ENCODE peak calls at places on chromosomes 12 and 14, in five cellular contexts. D, L, E, I and U are unnamed samples.

GRCh38 chr12:88578821-88579518 is 1.3 kb downstream of the KITLG start:
- DNase-seq in L (peak), E (no peak), I (no peak), D (no peak), U (no peak)

GRCh38 chr14:81341405-81342180 is 58.5 kb downstream of the STON2 start:
- DNase-seq in D (no peak), I (no peak), L (no peak), E (no peak), U (no peak)

GRCh38 chr12:131002271-131002670 is 48.6 kb downstream of the ADGRD1 start:
- DNase-seq in E (no peak), D (no peak), L (no peak), I (no peak), U (no peak)

GRCh38 chr12:56836317-56836716 is 73.2 kb downstream of the HSD17B6 start:
- DNase-seq in I (peak), L (no peak), D (no peak), E (peak), U (no peak)

GRCh38 chr14:33335366-33335765 is 396.7 kb downstream of the NPAS3 start:
- DNase-seq in I (no peak), L (no peak), E (no peak), D (no peak), U (no peak)

GRCh38 chr12:40152783-40153383 is 47.0 kb upstream of the SLC2A13 start:
- DNase-seq in D (peak), E (peak), L (peak), I (peak), U (no peak)

GRCh38 chr14:96962337-96962736 is 165.2 kb downstream of the VRK1 start:
- DNase-seq in D (no peak), L (no peak), I (no peak), E (no peak), U (no peak)

GRCh38 chr12:105301696-105302095 is 28.8 kb upstream of the C12orf75 start:
- DNase-seq in D (no peak), E (no peak), I (no peak), L (no peak), U (no peak)

GRCh38 chr14:53663709-53664108 is 292.9 kb downstream of the BMP4 start:
- DNase-seq in D (no peak), I (no peak), L (peak), E (no peak), U (no peak)

GRCh38 chr14:50521912-50522341 is 10.4 kb downstream of the MAP4K5 start:
- DNase-seq in I (no peak), D (no peak), E (no peak), L (no peak), U (no peak)

GRCh38 chr14:104239866-104240301 is 101.5 kb downstream of the KIF26A start:
- DNase-seq in I (no peak), D (no peak), E (peak), L (no peak), U (no peak)

GRCh38 chr12:40647651-40648050 is 44.6 kb upstream of the CNTN1 start:
- DNase-seq in D (no peak), I (no peak), L (no peak), E (no peak), U (no peak)

GRCh38 chr12:92340441-92341332 is 195.0 kb upstream of the BTG1 start:
- DNase-seq in L (no peak), D (no peak), E (no peak), I (no peak), U (no peak)

GRCh38 chr12:12405882-12406281 is 49.0 kb downstream of the BORCS5 start:
- DNase-seq in L (no peak), E (peak), D (no peak), I (no peak), U (no peak)

GRCh38 chr12:122206111-122206881 is 2.8 kb downstream of the B3GNT4 start:
- DNase-seq in E (no peak), D (no peak), I (no peak), L (no peak), U (no peak)

GRCh38 chr12:86712425-86712843 is 456.2 kb upstream of the MGAT4C start:
- DNase-seq in E (no peak), D (peak), L (no peak), I (peak), U (no peak)

GRCh38 chr12:26878661-26879119 is 45.7 kb upstream of the ITPR2 start:
- DNase-seq in I (peak), D (no peak), L (peak), E (peak), U (no peak)

GRCh38 chr14:22791302-22791701 is 23.9 kb downstream of the SLC7A7 start:
- DNase-seq in I (no peak), L (no peak), D (no peak), E (no peak), U (peak)

GRCh38 chr12:68792952-68793351 is 15.0 kb upstream of the MDM2 start:
- DNase-seq in D (no peak), E (no peak), I (no peak), L (no peak), U (no peak)

GRCh38 chr14:105173901-105174894 is 5.6 kb upstream of the JAG2 start:
- DNase-seq in D (no peak), E (no peak), I (no peak), L (no peak), U (no peak)

GRCh38 chr14:68607081-68607851 is 185.6 kb downstream of the ZFP36L1 start:
- DNase-seq in D (no peak), L (no peak), I (no peak), E (no peak), U (no peak)

GRCh38 chr14:104771374-104771773 is 18.4 kb downstream of the SIVA1 start:
- DNase-seq in L (no peak), D (no peak), I (no peak), E (no peak), U (no peak)

GRCh38 chr12:45464699-45465098 is 248.8 kb downstream of the ANO6 start:
- DNase-seq in L (no peak), I (no peak), E (no peak), D (no peak), U (no peak)

GRCh38 chr12:120903382-120903817 is 758 bp downstream of the SPPL3 start:
- DNase-seq in E (peak), I (no peak), D (no peak), L (peak), U (peak)

GRCh38 chr14:22685467-22685866 is 41.3 kb upstream of the OR6J1 start:
- DNase-seq in I (no peak), D (no peak), E (no peak), L (no peak), U (no peak)

GRCh38 chr12:9798008-9798619 is 29.2 kb upstream of the KLRF1 start:
- DNase-seq in E (peak), L (no peak), D (no peak), I (peak), U (peak)

GRCh38 chr14:89336338-89336737 is 80.7 kb downstream of the FOXN3 start:
- DNase-seq in I (no peak), D (no peak), E (no peak), L (no peak), U (no peak)
- TF ChIP-seq CTCF in I (no peak), D (no peak), E (no peak), L (peak), U (no peak)

GRCh38 chr12:124938606-124939427 is 24.4 kb upstream of the UBC start:
- DNase-seq in I (peak), D (no peak), E (peak), L (peak), U (peak)
- TF ChIP-seq CTCF in I (peak), D (peak), E (peak), L (peak), U (peak)

GRCh38 chr14:66121859-66122258 is 364.3 kb upstream of the CCDC196 start:
- DNase-seq in I (no peak), D (no peak), L (no peak), E (no peak), U (no peak)
- TF ChIP-seq CTCF in I (no peak), D (no peak), L (no peak), E (no peak), U (no peak)

GRCh38 chr14:74190910-74191575 is 48.2 kb upstream of the VSX2 start:
- DNase-seq in I (no peak), D (no peak), L (no peak), E (no peak), U (no peak)
- TF ChIP-seq CTCF in I (no peak), D (no peak), L (no peak), E (no peak), U (no peak)

GRCh38 chr12:106919910-106920544 is 35.7 kb upstream of the TMEM263 start:
- DNase-seq in I (peak), D (peak), L (no peak), E (no peak), U (no peak)
- TF ChIP-seq CTCF in I (peak), D (peak), L (peak), E (peak), U (peak)

GRCh38 chr12:85422766-85423165 is 142.7 kb downstream of the ALX1 start:
- DNase-seq in L (no peak), I (no peak), E (no peak), D (no peak), U (no peak)

GRCh38 chr12:85425926-85426325 is 145.9 kb downstream of the ALX1 start:
- DNase-seq in E (no peak), I (no peak), D (no peak), L (no peak), U (no peak)

GRCh38 chr12:85423947-85424346 is 143.9 kb downstream of the ALX1 start:
- DNase-seq in I (no peak), L (no peak), D (no peak), E (no peak), U (no peak)

GRCh38 chr12:85425349-85425612 is 145.3 kb downstream of the ALX1 start:
- DNase-seq in L (no peak), D (no peak), I (no peak), E (no peak), U (no peak)

DNA sequence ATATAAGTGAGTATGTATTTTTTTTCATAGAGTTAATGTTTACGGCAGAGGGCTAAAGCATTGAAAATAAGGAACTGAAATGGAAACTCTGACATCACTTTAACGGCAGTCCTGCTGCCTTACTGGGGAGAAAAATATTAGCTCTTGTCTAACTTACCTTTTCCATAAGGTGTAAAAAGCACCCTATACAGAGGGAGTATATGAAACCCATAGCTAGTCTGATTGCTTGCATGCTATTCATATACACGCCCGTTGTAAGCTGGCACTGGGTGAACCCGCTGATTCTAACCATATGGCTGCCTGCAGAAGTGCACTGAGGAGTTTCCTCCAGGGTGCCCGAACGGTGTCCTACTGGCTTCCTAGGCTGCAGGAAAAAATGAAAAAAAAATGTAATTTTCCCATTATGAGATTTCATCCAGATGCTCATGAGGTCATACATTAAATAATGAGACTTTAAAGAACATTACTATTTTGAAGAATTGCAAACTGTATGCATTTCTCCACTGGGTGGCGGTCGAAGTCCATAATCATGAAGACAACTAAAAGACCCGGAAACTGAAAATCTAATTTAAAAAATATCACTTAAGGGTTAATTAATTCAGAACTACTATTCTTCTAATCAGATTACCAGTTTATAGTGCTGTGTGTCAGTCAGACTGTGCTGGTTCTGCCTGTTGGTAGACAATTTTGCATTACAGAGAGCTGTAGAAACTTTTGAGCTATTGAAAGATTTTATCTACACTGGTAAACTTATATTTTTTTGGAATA is 144.7 kb downstream of the ALX1 start:
- DNase-seq in I (no peak), L (no peak), E (no peak), D (no peak), U (no peak)
- TF ChIP-seq CTCF in I (peak), L (no peak), E (peak), D (peak), U (peak)

DNA sequence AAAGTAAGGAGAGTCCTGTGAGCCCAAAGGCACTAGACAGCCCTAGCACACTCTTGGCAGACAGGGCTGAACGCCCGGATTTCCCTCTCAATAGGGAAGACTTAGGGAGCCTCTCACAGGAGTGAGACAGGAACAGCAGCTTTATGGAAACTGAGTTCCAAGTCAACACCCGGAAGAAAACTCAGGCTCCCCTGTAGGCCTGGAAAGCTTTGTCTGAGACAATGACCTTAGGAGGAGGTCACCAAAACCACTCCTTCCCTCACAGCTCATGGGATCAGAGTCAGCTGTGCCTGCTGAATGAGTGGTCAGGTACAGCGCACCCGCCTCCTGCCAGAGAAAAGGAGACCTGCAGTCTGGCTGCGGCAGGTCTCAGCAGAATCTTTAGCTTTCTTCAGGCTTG is 229.5 kb downstream of the CACNA1C start:
- DNase-seq in D (no peak), I (no peak), L (no peak), E (no peak), U (no peak)
- TF ChIP-seq CTCF in D (no peak), I (no peak), L (no peak), E (no peak), U (no peak)

GRCh38 chr14:75960219-75960618 is 21.6 kb downstream of the TGFB3 start:
- DNase-seq in E (no peak), L (no peak), D (no peak), I (no peak), U (no peak)
- TF ChIP-seq CTCF in E (no peak), L (no peak), D (no peak), I (no peak), U (no peak)

DNA sequence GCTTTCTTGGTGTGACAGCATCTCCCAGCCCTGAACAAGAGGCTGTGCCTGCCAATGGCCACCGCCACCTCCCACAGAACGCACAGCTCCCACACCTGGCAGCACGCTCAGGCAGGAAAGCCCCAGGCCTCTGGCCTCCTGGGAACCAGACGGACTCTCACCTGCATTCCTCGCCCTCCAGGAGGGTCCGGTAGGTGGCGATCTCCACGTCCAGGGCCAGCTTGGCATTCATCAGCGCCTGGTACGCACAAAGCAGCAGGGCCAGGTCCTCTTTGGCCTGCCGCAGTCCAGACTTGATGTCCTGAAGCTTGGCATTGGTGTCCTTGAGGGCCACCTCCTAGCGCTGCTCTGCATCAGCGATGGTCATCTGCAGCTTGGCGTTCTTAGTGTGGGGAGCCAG is 12.1 kb upstream of the KRT77 start:
- DNase-seq in I (no peak), D (no peak), L (no peak), E (no peak), U (no peak)
- TF ChIP-seq CTCF in I (no peak), D (peak), L (no peak), E (peak), U (no peak)